ENCODE peak calls at places on chromosome 1, in seven cellular contexts. C is fibroblast of lung, L is H1, G is AG04449, H is Peyer's patch, M is Calu3, I is left ventricle myocardium inferior. B is an unnamed sample.

GRCh38 chr1:7346070-7346596 is 425.0 kb upstream of the VAMP3 start:
- DNase-seq in M (no peak), L (no peak), G (no peak), C (no peak), H (no peak), I (no peak), B (no peak)

GRCh38 chr1:111208921-111209320 is 8.5 kb upstream of the DENND2D start:
- DNase-seq in L (no peak), G (no peak), I (no peak), H (no peak), M (no peak), C (no peak), B (no peak)

GRCh38 chr1:244386595-244386994 is 65.1 kb downstream of the ADSS2 start:
- DNase-seq in I (no peak), G (no peak), M (no peak), H (no peak), L (no peak), C (no peak), B (no peak)

GRCh38 chr1:66182551-66183178 is 351.3 kb upstream of the SGIP1 start:
- DNase-seq in H (no peak), M (no peak), C (peak), I (no peak), G (peak), L (no peak), B (peak)

GRCh38 chr1:113694910-113695309 is 64.4 kb downstream of the PHTF1 start:
- DNase-seq in I (no peak), M (no peak), G (no peak), C (no peak), L (no peak), H (no peak), B (no peak)

GRCh38 chr1:54967372-54967771 is 13.1 kb upstream of the TMEM61 start:
- DNase-seq in L (no peak), M (no peak), C (no peak), G (no peak), I (no peak), H (no peak), B (no peak)

GRCh38 chr1:91564888-91565700 is 64.4 kb downstream of the CDC7 start:
- DNase-seq in L (no peak), C (peak), I (no peak), H (no peak), G (no peak), M (no peak), B (peak)

GRCh38 chr1:38527373-38527966 is 332.1 kb downstream of the RRAGC start:
- DNase-seq in M (peak), H (peak), I (no peak), C (no peak), L (no peak), G (no peak), B (no peak)

GRCh38 chr1:164624393-164624792 is 65.4 kb downstream of the PBX1 start:
- DNase-seq in H (no peak), C (no peak), M (no peak), L (no peak), I (no peak), G (no peak), B (no peak)

GRCh38 chr1:1908506-1908791 is 6.6 kb upstream of the CALML6 start:
- DNase-seq in M (no peak), H (no peak), C (peak), I (no peak), G (no peak), L (no peak), B (no peak)

GRCh38 chr1:197924516-197925123 is 7.4 kb downstream of the LHX9 start:
- DNase-seq in C (peak), L (no peak), H (no peak), G (no peak), I (no peak), M (peak), B (peak)

GRCh38 chr1:110594466-110595076 is 11.6 kb downstream of the KCNA2 start:
- DNase-seq in M (no peak), L (no peak), I (no peak), H (no peak), C (no peak), G (no peak), B (no peak)

GRCh38 chr1:167499657-167500056 is 18.7 kb downstream of the CD247 start:
- DNase-seq in G (no peak), C (no peak), M (no peak), H (peak), L (no peak), I (no peak), B (no peak)

GRCh38 chr1:31750858-31751638 is 13.1 kb downstream of the ADGRB2 start:
- DNase-seq in H (no peak), L (no peak), G (no peak), I (no peak), M (no peak), C (peak), B (peak)

GRCh38 chr1:156747737-156748669 is 3.5 kb downstream of the HDGF start:
- DNase-seq in G (no peak), M (no peak), I (no peak), L (no peak), C (no peak), H (no peak), B (no peak)

GRCh38 chr1:78005755-78006154 is 1.0 kb downstream of the DNAJB4 start:
- DNase-seq in H (no peak), M (peak), C (peak), G (peak), L (no peak), I (no peak), B (peak)

GRCh38 chr1:68331117-68331865 is 99.0 kb upstream of the WLS start:
- DNase-seq in G (peak), C (peak), M (no peak), I (no peak), L (no peak), H (no peak), B (peak)

GRCh38 chr1:25936940-25937339 is 30.7 kb upstream of the STMN1 start:
- DNase-seq in C (no peak), I (no peak), G (no peak), M (no peak), L (no peak), H (no peak), B (no peak)

GRCh38 chr1:113652773-113653172 is 106.5 kb downstream of the PHTF1 start:
- DNase-seq in C (no peak), I (no peak), M (no peak), L (no peak), H (no peak), G (no peak), B (peak)

GRCh38 chr1:247096112-247096511 is 8.0 kb downstream of the ZNF669 start:
- DNase-seq in I (no peak), L (no peak), C (no peak), M (no peak), H (no peak), G (no peak), B (no peak)

GRCh38 chr1:44842763-44843655 is at the start of gene PTCH2:
- DNase-seq in I (peak), H (peak), C (peak), M (peak), G (no peak), L (peak), B (no peak)

GRCh38 chr1:226017070-226017469 is 17.9 kb upstream of the SDE2 start:
- DNase-seq in G (no peak), H (no peak), C (no peak), M (no peak), L (no peak), I (no peak), B (no peak)

GRCh38 chr1:45804671-45804973 is 1.2 kb downstream of the MAST2 start:
- DNase-seq in I (no peak), H (no peak), L (no peak), G (no peak), M (no peak), C (no peak), B (no peak)

GRCh38 chr1:32361674-32362473 is 411 bp downstream of the FAM229A start:
- DNase-seq in I (peak), H (no peak), C (peak), G (no peak), L (peak), M (peak), B (no peak)

GRCh38 chr1:21764615-21765423 is 18.1 kb downstream of the USP48 start:
- DNase-seq in C (peak), I (peak), G (peak), L (no peak), H (no peak), M (peak), B (peak)

GRCh38 chr1:161166669-161167548 is 683 bp downstream of the PPOX start:
- DNase-seq in G (no peak), I (no peak), L (peak), C (no peak), H (no peak), M (peak), B (peak)

GRCh38 chr1:117795190-117795589 is 134.2 kb downstream of the GDAP2 start:
- DNase-seq in C (peak), G (peak), I (peak), L (no peak), H (no peak), M (no peak), B (peak)

GRCh38 chr1:233672732-233673131 is 58.8 kb downstream of the KCNK1 start:
- DNase-seq in G (no peak), L (no peak), H (no peak), M (peak), I (no peak), C (no peak), B (no peak)

GRCh38 chr1:237093706-237094105 is 51.7 kb downstream of the RYR2 start:
- DNase-seq in C (no peak), M (no peak), I (no peak), H (no peak), L (peak), G (no peak), B (no peak)

GRCh38 chr1:167442142-167442848 is 76.0 kb downstream of the CD247 start:
- DNase-seq in L (peak), M (peak), G (no peak), H (peak), C (peak), I (peak), B (peak)

GRCh38 chr1:233233508-233234040 is 62.0 kb downstream of the PCNX2 start:
- DNase-seq in M (no peak), H (no peak), C (no peak), L (no peak), I (no peak), G (no peak), B (no peak)

GRCh38 chr1:78831731-78832360 is 174.7 kb downstream of the ADGRL4 start:
- DNase-seq in M (peak), C (peak), L (no peak), I (no peak), G (peak), H (no peak), B (peak)

GRCh38 chr1:41807390-41807789 is 111.3 kb downstream of the HIVEP3 start:
- DNase-seq in L (no peak), M (no peak), H (no peak), C (no peak), I (peak), G (no peak), B (no peak)

GRCh38 chr1:70587803-70588465 is 176.9 kb downstream of the CTH start:
- DNase-seq in G (no peak), C (no peak), M (no peak), H (no peak), I (no peak), L (no peak), B (no peak)

GRCh38 chr1:229406798-229407197 is 27.1 kb downstream of the ACTA1 start:
- DNase-seq in G (no peak), M (no peak), I (no peak), L (no peak), C (no peak), H (no peak), B (no peak)

GRCh38 chr1:226889616-226890330 is 19.4 kb downstream of the PSEN2 start:
- DNase-seq in H (no peak), M (no peak), G (no peak), I (no peak), L (no peak), C (no peak), B (no peak)

GRCh38 chr1:19163261-19163660 is 46.8 kb downstream of the UBR4 start:
- DNase-seq in H (no peak), L (no peak), G (peak), M (no peak), C (peak), I (no peak), B (peak)

GRCh38 chr1:161835963-161836362 is 69.8 kb downstream of the ATF6 start:
- DNase-seq in I (no peak), C (peak), G (peak), H (no peak), M (no peak), L (no peak), B (peak)

GRCh38 chr1:31453384-31454079 is 40.5 kb downstream of the SERINC2 start:
- DNase-seq in L (no peak), I (no peak), C (no peak), G (no peak), H (no peak), M (no peak), B (no peak)

GRCh38 chr1:94924967-94925366 is 1.9 kb downstream of the CNN3 start:
- DNase-seq in M (no peak), H (no peak), C (peak), I (no peak), L (no peak), G (no peak), B (no peak)

GRCh38 chr1:94925561-94926364 is 1.1 kb downstream of the CNN3 start:
- DNase-seq in M (peak), C (peak), I (peak), L (peak), H (peak), G (peak), B (peak)

GRCh38 chr1:94927405-94928175 is 680 bp upstream of the CNN3 start:
- DNase-seq in H (peak), L (no peak), C (peak), M (no peak), I (no peak), G (no peak), B (peak)

GRCh38 chr1:94926915-94927404 is at the start of gene CNN3:
- DNase-seq in H (peak), L (peak), I (peak), C (peak), G (peak), M (peak), B (peak)

GRCh38 chr1:94926365-94926914 is 470 bp downstream of the CNN3 start:
- DNase-seq in H (peak), I (peak), M (peak), L (peak), C (peak), G (no peak), B (peak)
- TF ChIP-seq CTCF in H (peak), I (peak), M (peak), L (peak), C (peak), G (peak), B (peak)

DNA sequence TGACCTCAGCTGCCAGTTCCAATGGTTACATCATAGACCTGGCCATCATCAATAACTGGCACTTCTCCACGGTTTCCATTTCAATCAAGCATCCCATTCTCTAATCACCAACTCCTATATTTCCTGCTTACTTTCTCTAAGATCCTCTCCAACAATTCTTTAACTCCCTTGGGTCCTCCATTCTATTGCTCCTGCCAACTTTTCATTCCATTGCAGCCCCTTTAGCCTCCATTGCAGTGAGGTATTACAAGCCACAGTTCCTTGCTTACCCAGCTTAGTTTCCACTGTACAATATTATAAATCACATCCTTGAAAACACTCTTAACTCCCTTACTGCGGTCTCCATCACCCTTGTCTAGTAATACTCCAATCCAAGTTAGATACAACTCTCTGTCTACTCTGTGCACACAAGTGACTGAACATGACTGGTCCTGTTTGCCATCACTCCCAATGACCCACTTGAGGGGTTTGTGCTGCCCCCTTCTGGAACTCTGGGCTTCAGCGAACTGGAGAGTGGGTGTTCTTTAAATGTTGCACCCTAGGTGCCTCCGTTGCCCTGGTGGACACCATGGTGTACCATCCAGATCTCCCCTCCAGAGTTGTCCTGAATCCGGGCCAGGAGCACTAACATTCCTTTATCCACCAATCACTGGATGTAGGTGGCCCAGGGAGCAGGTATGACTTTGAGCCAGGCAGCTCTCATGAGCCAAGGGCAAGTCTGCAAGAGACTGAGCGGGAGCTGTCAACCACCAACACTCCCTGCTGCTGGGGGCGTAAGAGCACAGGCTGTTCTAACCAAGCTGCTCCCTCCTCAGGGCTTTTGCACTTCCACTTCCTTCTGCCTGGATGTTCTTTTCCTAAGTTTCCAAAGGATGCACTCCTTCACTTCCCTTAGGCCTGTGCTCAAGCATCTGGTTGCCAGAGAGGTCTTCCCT is 3.7 kb upstream of the FNDC7 start:
- DNase-seq in H (peak), C (no peak), I (no peak), M (no peak), G (no peak), L (peak), B (no peak)
- TF ChIP-seq CTCF in H (peak), C (peak), I (no peak), M (no peak), G (no peak), L (peak), B (peak)

GRCh38 chr1:9691726-9692125 is 40.2 kb downstream of the PIK3CD start:
- DNase-seq in M (no peak), H (no peak), C (no peak), L (no peak), I (no peak), G (no peak), B (peak)
- TF ChIP-seq CTCF in M (no peak), H (no peak), C (peak), L (no peak), I (no peak), G (no peak), B (peak)

GRCh38 chr1:178294654-178295053 is 200.8 kb downstream of the RASAL2 start:
- DNase-seq in I (no peak), M (no peak), L (no peak), G (no peak), C (no peak), H (no peak), B (no peak)
- TF ChIP-seq CTCF in I (no peak), M (peak), L (no peak), G (no peak), C (no peak), H (no peak), B (peak)

GRCh38 chr1:74857676-74858075 is 124.7 kb downstream of the TYW3 start:
- DNase-seq in I (no peak), C (no peak), M (no peak), G (no peak), H (no peak), L (no peak), B (no peak)

GRCh38 chr1:74858136-74858535 is 125.2 kb downstream of the TYW3 start:
- DNase-seq in G (no peak), C (no peak), L (no peak), M (no peak), H (no peak), I (no peak), B (no peak)

GRCh38 chr1:74856174-74856573 is 123.2 kb downstream of the TYW3 start:
- DNase-seq in L (no peak), C (no peak), M (no peak), G (no peak), H (no peak), I (no peak), B (no peak)
- TF ChIP-seq CTCF in L (no peak), C (no peak), M (no peak), G (no peak), H (no peak), I (no peak), B (no peak)

DNA sequence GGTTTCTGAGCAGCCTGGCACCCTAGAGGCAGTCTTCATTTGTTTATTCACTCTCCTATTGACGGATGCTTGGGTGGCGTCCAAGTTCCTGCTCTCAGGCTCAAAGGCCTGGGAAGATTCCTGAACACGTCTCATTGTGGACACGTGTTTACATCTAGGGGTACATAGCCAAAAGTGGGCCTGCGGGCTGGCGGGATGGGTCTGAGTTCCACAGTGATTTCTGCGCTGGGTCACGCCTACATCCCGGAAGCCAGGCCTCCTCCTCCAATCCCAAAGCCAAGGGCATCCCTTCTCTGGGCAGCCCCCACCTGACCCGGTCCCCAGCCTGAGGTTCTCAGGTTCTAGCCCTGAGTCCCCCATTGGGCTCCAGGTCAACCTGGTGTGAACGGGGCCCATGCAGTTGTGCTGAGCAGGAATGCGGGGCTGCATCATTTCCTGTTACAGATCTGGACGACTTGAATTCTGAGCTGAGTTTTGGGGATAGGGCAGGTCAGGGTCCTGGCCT is 14.8 kb downstream of the WNT3A start:
- DNase-seq in C (peak), H (no peak), L (peak), M (peak), I (no peak), G (no peak), B (no peak)
- TF ChIP-seq CTCF in C (no peak), H (no peak), L (no peak), M (no peak), I (no peak), G (no peak), B (no peak)

DNA sequence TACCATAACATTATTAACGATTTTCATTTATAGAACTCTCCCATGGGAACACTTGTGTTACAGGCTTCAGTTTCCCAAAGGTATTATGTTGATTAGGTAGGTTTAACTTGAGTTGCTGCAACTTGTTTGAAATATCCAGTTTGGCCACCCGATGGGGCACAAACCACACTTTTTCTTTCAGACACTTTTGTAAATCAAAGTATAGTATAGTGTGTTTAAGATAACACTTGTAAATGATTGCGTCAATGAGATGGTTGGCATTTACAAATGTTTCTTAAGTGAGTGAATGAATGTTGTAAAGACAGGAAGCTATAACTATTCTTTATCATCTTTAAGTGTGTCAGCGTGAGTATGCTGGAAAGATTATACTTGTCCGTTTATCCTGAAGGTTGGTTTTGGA is 4.3 kb downstream of the XPR1 start:
- DNase-seq in L (no peak), M (peak), G (no peak), I (no peak), C (peak), H (no peak), B (no peak)
- TF ChIP-seq CTCF in L (no peak), M (no peak), G (no peak), I (peak), C (peak), H (peak), B (peak)

B was measured in HFFc6.